ENCODE peak calls at places on chromosomes 2 and 18, in eight cellular contexts. P, Q, T, C, B, L, M and R are unnamed samples.

GRCh38 chr2:97765933-97766332 is 52.6 kb downstream of the ZAP70 start:
- DNase-seq in P (no peak), Q (no peak), T (no peak), C (no peak), B (no peak), L (no peak), M (no peak), R (no peak)

GRCh38 chr2:204544961-204545860 is at the start of gene PARD3B:
- DNase-seq in P (peak), Q (no peak), T (no peak), C (peak), B (no peak), L (peak), M (peak), R (peak)

GRCh38 chr2:230821261-230821990 is 43.3 kb upstream of the ITM2C start:
- DNase-seq in P (no peak), Q (no peak), T (no peak), C (no peak), B (no peak), L (no peak), M (no peak), R (no peak)

GRCh38 chr18:28174181-28174906 is 2.6 kb downstream of the CDH2 start:
- DNase-seq in P (no peak), Q (no peak), T (no peak), C (peak), B (no peak), L (no peak), M (no peak), R (no peak)

GRCh38 chr2:170824526-170825015 is 7.9 kb downstream of the GAD1 start:
- DNase-seq in P (no peak), Q (no peak), T (no peak), C (no peak), B (no peak), L (no peak), M (no peak), R (no peak)

GRCh38 chr18:22186484-22186971 is 17.1 kb downstream of the GATA6 start:
- DNase-seq in P (no peak), Q (no peak), T (no peak), C (no peak), B (no peak), L (no peak), M (no peak), R (no peak)

GRCh38 chr2:157838442-157839161 is 37.5 kb downstream of the ACVR1 start:
- DNase-seq in P (peak), Q (no peak), T (no peak), C (peak), B (no peak), L (no peak), M (no peak), R (no peak)

GRCh38 chr2:196590286-196590685 is 49.2 kb upstream of the CCDC150 start:
- DNase-seq in P (no peak), Q (no peak), T (no peak), C (no peak), B (no peak), L (no peak), M (no peak), R (no peak)

GRCh38 chr2:32824415-32824814 is 122.3 kb upstream of the LTBP1 start:
- DNase-seq in P (no peak), Q (no peak), T (no peak), C (no peak), B (no peak), L (no peak), M (no peak), R (no peak)

GRCh38 chr2:23616630-23617029 is 231.7 kb downstream of the KLHL29 start:
- DNase-seq in P (no peak), Q (no peak), T (no peak), C (no peak), B (no peak), L (no peak), M (no peak), R (no peak)

GRCh38 chr2:134132487-134132857 is 121.4 kb upstream of the MGAT5 start:
- DNase-seq in P (no peak), Q (no peak), T (no peak), C (no peak), B (no peak), L (no peak), M (no peak), R (no peak)

GRCh38 chr2:146734042-146734715 is 1110.7 kb upstream of the ACVR2A start:
- DNase-seq in P (no peak), Q (no peak), T (no peak), C (peak), B (no peak), L (no peak), M (no peak), R (no peak)

GRCh38 chr18:75896865-75897264 is 469.4 kb upstream of the SMIM21 start:
- DNase-seq in P (no peak), Q (no peak), T (no peak), C (peak), B (no peak), L (no peak), M (no peak), R (peak)

GRCh38 chr18:74152906-74153305 is 4.6 kb downstream of the TIMM21 start:
- DNase-seq in P (no peak), Q (no peak), T (no peak), C (no peak), B (no peak), L (no peak), M (no peak), R (no peak)

GRCh38 chr18:25058520-25058919 is 293.4 kb downstream of the ZNF521 start:
- DNase-seq in P (no peak), Q (no peak), T (no peak), C (no peak), B (no peak), L (no peak), M (no peak), R (no peak)

GRCh38 chr18:31592520-31593157 is 962 bp downstream of the TTR start:
- DNase-seq in P (no peak), Q (no peak), T (no peak), C (no peak), B (no peak), L (no peak), M (no peak), R (no peak)

GRCh38 chr2:138267902-138268254 is 233.7 kb upstream of the SPOPL start:
- DNase-seq in P (no peak), Q (no peak), T (no peak), C (no peak), B (no peak), L (no peak), M (no peak), R (no peak)

GRCh38 chr18:5542393-5543035 is 1.3 kb downstream of the EPB41L3 start:
- DNase-seq in P (no peak), Q (no peak), T (no peak), C (peak), B (no peak), L (no peak), M (peak), R (no peak)

GRCh38 chr2:118530976-118531375 is 316.5 kb downstream of the EN1 start:
- DNase-seq in P (no peak), Q (no peak), T (no peak), C (no peak), B (no peak), L (no peak), M (no peak), R (no peak)